ENCODE peak calls at places on chromosomes 6 and 20, in six cellular contexts. L is foreskin keratinocyte, Y is breast epithelium, K is cardiac muscle cell, D is IMR-90, P is fibroblast of lung. T is an unnamed sample. For H3K27me3, the result is how much of the 10 kb centered on the place peaks cover.

GRCh38 chr20:50958733-50959542 is at the start of gene MOCS3:
- DNase-seq in P (peak), K (peak), Y (peak), D (peak), L (peak), T (peak)

GRCh38 chr6:152136449-152136825 is 329.0 kb downstream of the ESR1 start:
- DNase-seq in Y (peak), L (no peak), P (no peak), D (no peak), K (no peak), T (no peak)

GRCh38 chr20:15546624-15547023 is 1026.6 kb downstream of the KIF16B start:
- DNase-seq in P (no peak), D (no peak), K (no peak), L (no peak), Y (no peak), T (no peak)

GRCh38 chr20:8790442-8791074 is 278.3 kb upstream of the PLCB4 start:
- DNase-seq in L (no peak), K (peak), Y (no peak), P (peak), D (peak), T (no peak)

GRCh38 chr6:7532232-7532631 is 9.2 kb upstream of the DSP start:
- DNase-seq in Y (peak), K (no peak), D (no peak), P (no peak), L (no peak), T (no peak)

GRCh38 chr6:36967301-36967700 is 12.8 kb downstream of the PI16 start:
- DNase-seq in L (no peak), Y (no peak), D (no peak), P (no peak), K (no peak), T (no peak)

GRCh38 chr20:8244637-8245036 is 112.6 kb downstream of the PLCB1 start:
- DNase-seq in D (peak), K (peak), Y (no peak), P (peak), L (no peak), T (no peak)

GRCh38 chr20:49859807-49860206 is 47.2 kb downstream of the SLC9A8 start:
- DNase-seq in D (no peak), Y (no peak), P (no peak), L (peak), K (no peak), T (no peak)

GRCh38 chr6:154638369-154638768 is 94.8 kb upstream of the SCAF8 start:
- DNase-seq in K (no peak), Y (no peak), L (no peak), P (no peak), D (peak), T (no peak)

GRCh38 chr6:35026434-35027222 is 114.5 kb downstream of the TCP11 start:
- DNase-seq in P (no peak), Y (no peak), L (peak), K (no peak), D (no peak), T (no peak)

GRCh38 chr6:155001482-155001881 is 6.4 kb downstream of the TIAM2 start:
- DNase-seq in Y (no peak), D (peak), P (peak), K (no peak), L (no peak), T (no peak)

GRCh38 chr20:46023148-46023484 is 5.9 kb upstream of the SLC12A5 start:
- DNase-seq in Y (no peak), D (no peak), K (no peak), L (no peak), P (no peak), T (no peak)

GRCh38 chr20:46023999-46024398 is 5.0 kb upstream of the SLC12A5 start:
- DNase-seq in P (no peak), L (no peak), Y (no peak), K (no peak), D (no peak), T (no peak)

GRCh38 chr20:46028110-46028509 is 905 bp upstream of the SLC12A5 start:
- DNase-seq in D (no peak), P (no peak), L (no peak), K (no peak), Y (no peak), T (no peak)

GRCh38 chr20:46027245-46027853 is 1.7 kb upstream of the SLC12A5 start:
- DNase-seq in P (peak), D (peak), Y (no peak), K (peak), L (no peak), T (no peak)

DNA sequence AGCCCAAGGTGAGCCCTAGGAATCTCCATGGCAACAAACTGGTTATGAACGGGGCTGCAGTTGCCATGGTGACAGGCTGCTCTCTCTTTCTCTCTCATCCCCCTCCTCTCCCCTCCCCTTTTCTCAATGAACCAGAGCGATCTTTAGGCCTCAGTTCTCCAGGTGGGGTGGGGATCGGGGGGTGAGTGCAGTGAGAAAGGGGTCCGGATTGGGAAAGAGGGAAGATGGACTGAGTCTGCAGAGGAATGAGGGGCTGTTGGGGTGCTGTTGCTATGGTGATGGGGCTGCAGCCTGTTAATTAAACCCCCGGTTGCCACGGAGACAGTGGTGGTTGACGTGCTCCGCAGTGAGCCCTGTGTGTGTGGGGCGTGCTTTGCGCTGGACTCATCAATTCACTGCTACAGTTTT is 3.6 kb upstream of the SLC12A5 start:
- DNase-seq in L (no peak), Y (no peak), D (no peak), K (no peak), P (no peak), T (no peak)
- H3K27me3 ChIP-seq in L (half or more), Y (half or more), D (under half), K (half or more), P (under half), T (half or more)

DNA sequence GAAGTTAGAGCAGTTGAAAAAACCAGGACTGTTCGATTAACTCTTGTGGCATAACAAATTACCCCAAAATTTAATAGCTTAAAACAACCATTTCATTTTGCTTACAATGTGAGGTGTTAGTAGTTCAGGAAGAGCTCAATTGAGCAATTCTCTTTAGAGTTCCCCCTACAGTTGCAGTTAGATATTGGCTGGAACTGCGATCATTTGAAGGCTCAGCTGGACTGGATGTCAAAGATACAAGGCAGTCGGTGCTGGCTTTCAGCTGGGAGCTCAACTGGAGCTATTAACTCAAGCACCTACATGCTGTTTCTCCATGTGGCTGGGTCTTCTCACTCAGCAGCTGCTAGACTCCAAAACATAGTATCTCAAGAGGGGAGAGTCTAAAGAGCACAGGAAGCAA is 96.0 kb upstream of the LOC128125822 start:
- DNase-seq in P (no peak), D (no peak), K (no peak), Y (no peak), L (no peak), T (no peak)
- TF ChIP-seq CTCF in P (no peak), D (no peak), K (no peak), Y (no peak), L (no peak), T (no peak)

GRCh38 chr6:77450924-77451323 is 12.4 kb downstream of the HTR1B start:
- DNase-seq in K (peak), L (no peak), Y (no peak), D (peak), P (peak), T (no peak)
- H3K27me3 ChIP-seq in K (under half), L (under half), Y (under half), D (under half), P (under half), T (under half)

GRCh38 chr20:10411673-10412072 is 22.3 kb downstream of the MKKS start:
- DNase-seq in D (no peak), P (no peak), L (no peak), Y (no peak), K (no peak), T (no peak)

GRCh38 chr20:10414982-10415650 is 18.9 kb downstream of the MKKS start:
- DNase-seq in K (peak), D (no peak), L (peak), P (no peak), Y (no peak), T (no peak)

GRCh38 chr20:10408427-10408826 is 25.6 kb downstream of the MKKS start:
- DNase-seq in P (no peak), D (no peak), Y (no peak), L (no peak), K (no peak), T (no peak)

DNA sequence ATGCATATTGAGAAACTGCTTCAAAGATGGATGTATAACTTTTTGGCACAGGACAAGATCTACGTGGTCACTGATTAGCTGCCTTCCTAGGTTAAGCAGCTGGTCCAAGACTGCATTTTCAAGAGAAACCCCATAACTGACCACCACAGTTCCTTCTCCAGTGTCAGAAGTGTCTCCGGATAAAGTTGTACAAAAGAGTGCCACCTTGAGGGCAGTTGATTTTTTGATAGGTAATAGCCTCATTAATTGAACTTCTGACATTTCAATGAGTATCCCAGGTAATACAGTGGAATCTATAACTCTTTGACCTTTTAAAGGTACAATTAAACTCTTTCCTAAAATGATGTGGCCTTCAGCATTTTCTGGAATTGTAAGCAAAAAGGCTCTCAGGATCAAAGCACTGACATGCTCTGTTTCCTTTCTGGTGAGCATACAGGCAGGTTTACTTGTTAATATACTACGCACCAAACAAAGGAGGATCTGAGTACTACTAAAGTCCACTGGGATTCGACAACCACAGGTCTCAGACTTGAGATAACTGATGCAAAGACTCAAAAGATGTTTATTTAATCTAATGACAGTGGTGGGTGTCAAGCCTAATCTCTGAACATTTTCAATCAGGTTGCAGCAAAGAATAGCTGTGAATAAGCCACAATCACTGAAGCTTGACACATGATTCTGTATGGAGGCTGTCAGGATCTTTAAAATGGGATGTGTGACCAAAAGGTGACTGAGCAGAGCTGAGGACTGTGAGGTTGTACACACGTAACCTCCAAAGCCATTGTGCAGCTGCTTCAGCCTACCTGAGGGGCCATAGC is 21.2 kb downstream of the MKKS start:
- DNase-seq in Y (no peak), P (peak), K (peak), L (no peak), D (no peak), T (no peak)
- TF ChIP-seq CTCF in Y (no peak), P (peak), K (peak), L (peak), D (peak), T (no peak)

DNA sequence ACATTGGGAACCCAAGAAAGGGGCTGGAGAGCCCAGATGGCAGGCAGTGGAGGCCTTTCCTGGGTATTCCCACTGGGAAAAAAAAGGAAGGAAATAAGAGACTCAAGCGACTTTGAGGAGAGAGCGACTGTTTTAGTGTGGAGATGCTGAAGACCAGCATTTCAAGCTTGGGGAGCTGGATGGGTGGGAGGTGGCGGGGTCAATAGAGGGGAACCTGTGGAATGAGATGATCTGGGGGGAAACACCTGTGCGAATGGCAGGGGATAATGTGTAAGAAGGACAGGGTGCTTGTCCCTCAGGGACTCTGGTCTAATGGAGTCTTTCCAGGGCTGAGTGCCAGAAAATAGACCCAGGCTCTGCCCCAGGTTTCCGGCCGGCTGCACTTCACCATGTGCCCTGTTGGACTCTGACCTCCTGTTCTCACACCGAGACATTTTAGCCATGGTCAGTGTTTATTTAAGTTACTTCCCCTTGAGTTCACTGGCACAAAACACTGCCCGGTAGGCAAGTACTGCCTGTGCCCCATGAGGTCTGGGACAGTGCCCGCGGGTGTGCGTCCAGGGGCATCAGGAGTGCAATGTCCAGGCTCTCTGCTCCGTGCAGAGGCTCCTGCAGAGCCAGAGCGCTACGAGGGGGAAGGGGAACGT is 50.4 kb upstream of the NKX2-2 start:
- DNase-seq in L (no peak), P (no peak), D (no peak), K (no peak), Y (no peak), T (no peak)
- H3K27me3 ChIP-seq in L (under half), P (under half), D (under half), K (under half), Y (under half), T (under half)